ENCODE peak calls at places on chromosomes 11 and 22, in four cellular contexts. D is brain pericyte; M is SK-MEL-5; X is stimulated activated CD4-positive, alpha-beta T cell treated with anti-CD3 and anti-CD28 coated beads, Interleukin-15, amount 100 ng/mL, for 24 hours. R is an unnamed sample.

GRCh38 chr11:82845336-82846036 is 54.7 kb downstream of the PRCP start:
- DNase-seq in M (no peak), D (no peak), X (no peak), R (no peak)

GRCh38 chr11:90241414-90241813 is 18.6 kb upstream of the CHORDC1 start:
- DNase-seq in D (no peak), M (no peak), X (no peak), R (no peak)

GRCh38 chr11:62559204-62559603 is 12.6 kb upstream of the AHNAK start:
- DNase-seq in M (no peak), X (no peak), D (no peak), R (no peak)

GRCh38 chr22:20965104-20965887 is 1.8 kb upstream of the AIFM3 start:
- DNase-seq in M (no peak), D (no peak), X (no peak), R (no peak)

GRCh38 chr11:39304586-39304985 is 2154.9 kb downstream of the LRRC4C start:
- DNase-seq in D (no peak), M (no peak), X (no peak), R (no peak)

GRCh38 chr11:77200869-77201268 is 72.8 kb downstream of the MYO7A start:
- DNase-seq in D (no peak), X (no peak), M (no peak), R (no peak)

GRCh38 chr11:120172054-120172881 is 34.4 kb upstream of the TRIM29 start:
- DNase-seq in X (peak), D (no peak), M (peak), R (peak)

GRCh38 chr11:116885951-116886629 is 48.7 kb upstream of the APOA1 start:
- DNase-seq in X (no peak), M (no peak), D (no peak), R (no peak)

GRCh38 chr22:25334091-25334490 is 114.7 kb downstream of the CRYBB2 start:
- DNase-seq in D (no peak), X (peak), M (peak), R (no peak)

GRCh38 chr22:44589831-44590230 is 91.8 kb upstream of the RTL6 start:
- DNase-seq in X (no peak), M (no peak), D (no peak), R (no peak)

GRCh38 chr11:63017306-63017974 is 1.8 kb upstream of the SLC22A8 start:
- DNase-seq in D (no peak), X (no peak), M (no peak), R (no peak)

GRCh38 chr22:43860126-43860525 is 2.2 kb downstream of the SULT4A1 start:
- DNase-seq in X (no peak), M (no peak), D (no peak), R (no peak)

GRCh38 chr11:26949846-26950245 is 44.1 kb upstream of the FIBIN start:
- DNase-seq in D (no peak), X (no peak), M (no peak), R (no peak)

GRCh38 chr11:131895865-131896264 is 525.5 kb downstream of the NTM start:
- DNase-seq in X (no peak), M (no peak), D (no peak), R (no peak)

GRCh38 chr22:31185056-31185455 is 25.1 kb downstream of the RNF185 start:
- DNase-seq in M (no peak), D (no peak), X (no peak), R (no peak)

GRCh38 chr11:70191495-70192140 is 11.5 kb upstream of the FADD start:
- DNase-seq in D (no peak), M (peak), X (peak), R (peak)

GRCh38 chr11:74123008-74123448 is 47.8 kb downstream of the C2CD3 start:
- DNase-seq in M (no peak), X (no peak), D (no peak), R (no peak)

GRCh38 chr11:88414981-88415391 is 77.5 kb upstream of the CTSC start:
- DNase-seq in X (peak), D (no peak), M (no peak), R (peak)

GRCh38 chr11:115672999-115673411 is 168.8 kb upstream of the CADM1 start:
- DNase-seq in M (no peak), D (no peak), X (no peak), R (no peak)

GRCh38 chr11:72730243-72730642 is 22.0 kb downstream of the ARAP1 start:
- DNase-seq in X (no peak), M (no peak), D (no peak), R (no peak)

GRCh38 chr22:29587938-29588699 is 7.2 kb upstream of the NIPSNAP1 start:
- DNase-seq in X (no peak), D (no peak), M (peak), R (no peak)

GRCh38 chr11:123448798-123449197 is 18.7 kb downstream of the GRAMD1B start:
- DNase-seq in X (no peak), D (no peak), M (no peak), R (no peak)

GRCh38 chr11:14423633-14424032 is 64.7 kb upstream of the RRAS2 start:
- DNase-seq in X (no peak), D (no peak), M (no peak), R (no peak)

GRCh38 chr11:134533511-134533910 is 121.5 kb upstream of the B3GAT1 start:
- DNase-seq in X (no peak), D (no peak), M (no peak), R (no peak)

GRCh38 chr22:40212126-40212525 is 34.4 kb downstream of the TNRC6B start:
- DNase-seq in X (no peak), M (no peak), D (no peak), R (no peak)

GRCh38 chr11:44638032-44638431 is 72.6 kb downstream of the CD82 start:
- DNase-seq in M (no peak), X (no peak), D (no peak), R (no peak)

GRCh38 chr11:34379539-34379938 is 21.7 kb upstream of the ABTB2 start:
- DNase-seq in D (no peak), M (no peak), X (no peak), R (no peak)

GRCh38 chr11:3738241-3738640 is 59.1 kb downstream of the NUP98 start:
- DNase-seq in X (no peak), M (no peak), D (no peak), R (no peak)

GRCh38 chr11:26960265-26960664 is 33.6 kb upstream of the FIBIN start:
- DNase-seq in D (no peak), X (no peak), M (no peak), R (no peak)

GRCh38 chr22:36816635-36817428 is at the start of gene PVALB:
- DNase-seq in M (peak), D (no peak), X (peak), R (no peak)

GRCh38 chr11:119684361-119685072 is 44.5 kb downstream of the NECTIN1 start:
- DNase-seq in M (no peak), X (no peak), D (no peak), R (no peak)

GRCh38 chr11:111777094-111778046 is 11.2 kb upstream of the PPP2R1B start:
- DNase-seq in D (no peak), M (peak), X (no peak), R (peak)

GRCh38 chr11:120577624-120578363 is 66.2 kb downstream of the GRIK4 start:
- DNase-seq in X (no peak), M (no peak), D (no peak), R (no peak)

GRCh38 chr22:49268924-49269323 is 558.7 kb downstream of the BRD1 start:
- DNase-seq in M (no peak), X (no peak), D (no peak), R (no peak)